ENCODE peak calls at places on chromosomes 7 and 10, in seven cellular contexts. S is IMR-90, A is GM23248, P is HCT116, T is endothelial cell of umbilical vein, B is PC-3, Y is neuronal stem cell. R is an unnamed sample.

GRCh38 chr10:29598861-29599311 is 35.9 kb downstream of the SVIL start:
- DNase-seq in S (peak; percentile 71), T (no peak), B (no peak), A (peak; percentile 70), P (no peak), Y (no peak), R (peak; percentile 65)

GRCh38 chr7:41855798-41856197 is 152.9 kb upstream of the INHBA start:
- DNase-seq in Y (no peak), P (no peak), B (no peak), A (peak; percentile 57), S (peak; percentile 43), T (no peak), R (peak; percentile 63)

GRCh38 chr7:94431203-94431602 is 36.5 kb downstream of the COL1A2 start:
- DNase-seq in S (no peak), P (no peak), A (peak; percentile 46), T (no peak), Y (no peak), B (no peak), R (no peak)

GRCh38 chr7:7416031-7416968 is 119.4 kb downstream of the COL28A1 start:
- DNase-seq in T (no peak), P (no peak), S (peak; percentile 45), Y (no peak), B (peak; percentile 33), A (peak; percentile 33), R (peak; percentile 74)

GRCh38 chr7:122528879-122529481 is 169.9 kb downstream of the RNF133 start:
- DNase-seq in T (peak; percentile 68), A (peak; percentile 62), S (peak; percentile 37), B (peak; percentile 50), P (peak; percentile 39), Y (peak; percentile 39), R (peak; percentile 70)

GRCh38 chr7:155225095-155225494 is 72.6 kb upstream of the INSIG1 start:
- DNase-seq in T (no peak), B (no peak), A (no peak), Y (no peak), S (no peak), P (no peak), R (no peak)

GRCh38 chr10:79608505-79609375 is 2.0 kb upstream of the SFTPA1 start:
- DNase-seq in A (peak; percentile 31), T (peak; percentile 13), P (peak; percentile 24), B (no peak), Y (peak; percentile 3), S (peak; percentile 14), R (peak; percentile 3)

GRCh38 chr7:42671627-42672026 is 240.2 kb downstream of the C7orf25 start:
- DNase-seq in S (no peak), A (peak; percentile 85), B (peak; percentile 55), P (no peak), Y (no peak), T (no peak), R (peak; percentile 73)

GRCh38 chr7:143405158-143405557 is 3.5 kb downstream of the EPHA1 start:
- DNase-seq in B (no peak), T (no peak), S (peak; percentile 60), A (no peak), P (no peak), Y (no peak), R (peak; percentile 93)

GRCh38 chr7:67636363-67637355 is 640.0 kb downstream of the TYW1 start:
- DNase-seq in P (no peak), Y (no peak), B (no peak), A (no peak), T (no peak), S (no peak), R (no peak)
- H3K9ac ChIP-seq in P (no peak overlapping the region), Y (no peak overlapping the region), B (no peak overlapping the region), A (no peak overlapping the region), T (no peak overlapping the region), S (no peak overlapping the region), R (no peak overlapping the region)

GRCh38 chr10:74322565-74322964 is 171.5 kb downstream of the ADK start:
- DNase-seq in A (no peak), S (no peak), P (no peak), B (no peak), T (no peak), Y (no peak), R (no peak)
- H3K9ac ChIP-seq in A (no peak overlapping the region), S (no peak overlapping the region), P (no peak overlapping the region), B (no peak overlapping the region), T (no peak overlapping the region), Y (no peak overlapping the region), R (no peak overlapping the region)

GRCh38 chr7:74022507-74022906 is 5.5 kb upstream of the ELN start:
- DNase-seq in P (no peak), B (no peak), A (peak; percentile 32), T (no peak), S (no peak), Y (no peak), R (no peak)

GRCh38 chr7:74023786-74024185 is 4.2 kb upstream of the ELN start:
- DNase-seq in S (no peak), B (no peak), A (no peak), T (no peak), Y (no peak), P (no peak), R (no peak)

GRCh38 chr7:74023037-74023436 is 4.9 kb upstream of the ELN start:
- DNase-seq in S (peak; percentile 63), P (no peak), B (peak; percentile 74), Y (no peak), A (peak; percentile 90), T (peak; percentile 79), R (peak; percentile 43)

GRCh38 chr7:74020396-74020795 is 7.6 kb upstream of the ELN start:
- DNase-seq in T (no peak), A (no peak), B (no peak), P (no peak), S (no peak), Y (no peak), R (no peak)

GRCh38 chr7:74021546-74022320 is 6.2 kb upstream of the ELN start:
- DNase-seq in B (no peak), Y (no peak), A (no peak), P (no peak), S (no peak), T (no peak), R (no peak)
- H3K9ac ChIP-seq in B (no peak overlapping the region), Y (no peak overlapping the region), A (no peak overlapping the region), P (no peak overlapping the region), S (no peak overlapping the region), T (no peak overlapping the region), R (no peak overlapping the region)

DNA sequence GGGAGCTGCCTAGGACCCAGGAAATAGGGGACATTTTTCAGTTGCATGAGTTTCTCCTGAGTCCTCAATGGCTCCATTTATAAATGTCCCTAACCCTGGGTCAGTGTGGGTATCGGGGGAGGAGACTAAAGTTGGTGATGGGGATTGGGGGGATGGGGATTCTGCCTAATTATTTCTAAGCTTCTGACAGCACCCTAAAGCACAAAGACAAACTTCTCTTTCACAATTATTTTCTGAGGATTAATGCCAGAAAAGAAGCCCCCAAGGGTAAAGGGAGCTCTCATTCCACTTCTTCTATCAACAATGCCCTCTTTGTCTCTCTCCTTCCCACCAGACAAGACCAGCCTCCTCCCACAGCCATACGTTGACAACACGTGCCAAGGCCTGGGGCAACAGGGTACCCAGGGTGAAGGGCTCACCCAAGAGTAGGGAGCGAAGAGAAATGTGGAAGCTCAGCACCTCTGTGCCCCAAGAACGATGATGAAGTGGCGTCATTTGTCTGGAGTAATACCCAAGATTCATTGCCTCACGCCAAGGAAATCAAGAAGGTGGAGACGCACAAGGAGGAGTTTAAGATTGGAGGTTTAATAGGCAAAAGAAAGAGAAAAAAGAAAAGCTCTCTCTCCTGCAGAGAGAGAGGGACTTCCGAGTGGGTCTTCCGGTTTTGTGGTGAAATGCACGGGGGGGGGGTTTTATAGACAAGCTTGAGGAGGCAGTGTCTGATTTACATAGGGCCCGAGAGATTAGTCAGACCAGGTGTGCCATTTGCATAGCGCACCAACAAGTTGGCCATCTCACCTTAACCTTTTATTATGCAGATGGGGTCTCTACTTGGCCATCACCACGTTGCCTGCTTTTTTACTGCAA is 14.5 kb upstream of the GJC3 start:
- DNase-seq in S (no peak), P (no peak), Y (no peak), B (no peak), T (no peak), A (no peak), R (no peak)
- H3K9ac ChIP-seq in S (no peak overlapping the region), P (no peak overlapping the region), Y (no peak overlapping the region), B (no peak overlapping the region), T (no peak overlapping the region), A (no peak overlapping the region), R (no peak overlapping the region)

DNA sequence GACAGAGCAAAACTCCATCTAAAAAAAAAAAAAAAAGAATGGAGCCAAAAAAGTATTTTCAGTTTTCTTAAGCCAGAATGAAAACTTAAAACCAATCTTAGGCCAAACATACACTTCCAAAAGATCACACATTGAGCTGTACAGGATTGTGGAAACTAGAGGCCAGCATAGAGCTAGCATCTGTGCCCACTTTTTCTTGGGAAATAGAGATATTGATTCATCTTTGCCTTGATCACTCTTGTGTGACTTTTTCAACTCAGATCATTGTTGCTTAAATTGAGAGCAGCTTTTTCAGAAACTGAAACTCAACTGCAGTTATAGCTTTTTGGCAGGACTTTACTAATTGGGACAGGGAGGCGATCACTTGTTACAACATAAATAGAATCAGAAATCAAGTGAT is 132.2 kb downstream of the PRKG1 start:
- DNase-seq in S (no peak), B (no peak), P (no peak), A (peak; percentile 20), T (no peak), Y (no peak), R (no peak)
- H3K9ac ChIP-seq in S (no peak overlapping the region), B (no peak overlapping the region), P (no peak overlapping the region), A (no peak overlapping the region), T (no peak overlapping the region), Y (no peak overlapping the region), R (no peak overlapping the region)

R was measured in fibroblast of lung.